ENCODE peak calls at places on chromosomes 1 and 21, in four cellular contexts. L is tibial artery, U is HCT116, S is thoracic aorta. T is an unnamed sample.
A peak's percentile ranks its signal among the peaks of the same experiment; 100 is the strongest.

GRCh38 chr1:17053071-17053684 is 654 bp downstream of the SDHB start:
- DNase-seq in S (no peak), U (no peak), L (no peak), T (no peak)

GRCh38 chr1:116983112-116983511 is 18.4 kb upstream of the CD101 start:
- DNase-seq in S (no peak), U (no peak), L (no peak), T (no peak)

GRCh38 chr21:35226960-35227741 is 178.0 kb upstream of the RUNX1 start:
- DNase-seq in L (no peak), U (no peak), S (no peak), T (no peak)

GRCh38 chr21:20802201-20802600 is 196.0 kb upstream of the NCAM2 start:
- DNase-seq in L (no peak), S (no peak), U (no peak), T (no peak)

GRCh38 chr1:23984417-23985186 is 4.5 kb upstream of the SRSF10 start:
- DNase-seq in S (no peak), U (no peak), L (no peak), T (peak; percentile 81)

GRCh38 chr1:162680419-162681126 is 48.3 kb downstream of the DDR2 start:
- DNase-seq in U (no peak), S (no peak), L (no peak), T (no peak)

GRCh38 chr1:2438038-2438437 is 25.7 kb upstream of the PEX10 start:
- DNase-seq in U (no peak), S (no peak), L (no peak), T (no peak)

GRCh38 chr1:149884433-149885363 is 14.7 kb upstream of the BOLA1 start:
- DNase-seq in U (peak; percentile 7), S (no peak), L (no peak), T (no peak)

GRCh38 chr1:58881471-58881994 is 97.7 kb upstream of the JUN start:
- DNase-seq in U (peak; percentile 57), L (peak; percentile 80), S (peak; percentile 40), T (peak; percentile 74)

GRCh38 chr1:26574018-26574417 is 44.5 kb downstream of the RPS6KA1 start:
- DNase-seq in L (no peak), S (no peak), U (no peak), T (no peak)

GRCh38 chr21:44255519-44255981 is 6.1 kb downstream of the DNMT3L start:
- DNase-seq in U (no peak), S (no peak), L (peak; percentile 41), T (no peak)

GRCh38 chr1:223621312-223621734 is 44.2 kb downstream of the CAPN8 start:
- DNase-seq in S (no peak), L (peak; percentile 48), U (no peak), T (no peak)

GRCh38 chr21:42124081-42124480 is 53.0 kb downstream of the UMODL1 start:
- DNase-seq in L (no peak), U (no peak), S (no peak), T (no peak)

GRCh38 chr1:226372885-226373284 is 35.0 kb downstream of the PARP1 start:
- DNase-seq in U (no peak), L (no peak), S (no peak), T (no peak)

GRCh38 chr1:232664844-232665777 is 35.2 kb upstream of the SIPA1L2 start:
- DNase-seq in L (no peak), S (no peak), U (no peak), T (no peak)

GRCh38 chr1:87167157-87167810 is 161.4 kb upstream of the LMO4 start:
- DNase-seq in S (no peak), L (no peak), U (no peak), T (no peak)

GRCh38 chr21:38770660-38771059 is 35.1 kb upstream of the ETS2 start:
- DNase-seq in U (no peak), S (no peak), L (no peak), T (no peak)

GRCh38 chr1:93120614-93121013 is 41.5 kb downstream of the MTF2 start:
- DNase-seq in L (no peak), S (no peak), U (no peak), T (no peak)

GRCh38 chr1:56617141-56617540 is 28.0 kb upstream of the PRKAA2 start:
- DNase-seq in U (no peak), L (no peak), S (no peak), T (no peak)

GRCh38 chr1:244861683-244862082 is 2.7 kb downstream of the HNRNPU start:
- DNase-seq in S (no peak), U (no peak), L (no peak), T (no peak)

GRCh38 chr1:244862699-244863490 is 1.4 kb downstream of the HNRNPU start:
- DNase-seq in S (peak; percentile 88), U (peak; percentile 78), L (peak; percentile 99), T (peak; percentile 84)

GRCh38 chr1:244862354-244862698 is 2.0 kb downstream of the HNRNPU start:
- DNase-seq in L (no peak), U (no peak), S (no peak), T (no peak)

GRCh38 chr1:244860078-244860477 is 4.3 kb downstream of the HNRNPU start:
- DNase-seq in S (no peak), L (no peak), U (no peak), T (no peak)

DNA sequence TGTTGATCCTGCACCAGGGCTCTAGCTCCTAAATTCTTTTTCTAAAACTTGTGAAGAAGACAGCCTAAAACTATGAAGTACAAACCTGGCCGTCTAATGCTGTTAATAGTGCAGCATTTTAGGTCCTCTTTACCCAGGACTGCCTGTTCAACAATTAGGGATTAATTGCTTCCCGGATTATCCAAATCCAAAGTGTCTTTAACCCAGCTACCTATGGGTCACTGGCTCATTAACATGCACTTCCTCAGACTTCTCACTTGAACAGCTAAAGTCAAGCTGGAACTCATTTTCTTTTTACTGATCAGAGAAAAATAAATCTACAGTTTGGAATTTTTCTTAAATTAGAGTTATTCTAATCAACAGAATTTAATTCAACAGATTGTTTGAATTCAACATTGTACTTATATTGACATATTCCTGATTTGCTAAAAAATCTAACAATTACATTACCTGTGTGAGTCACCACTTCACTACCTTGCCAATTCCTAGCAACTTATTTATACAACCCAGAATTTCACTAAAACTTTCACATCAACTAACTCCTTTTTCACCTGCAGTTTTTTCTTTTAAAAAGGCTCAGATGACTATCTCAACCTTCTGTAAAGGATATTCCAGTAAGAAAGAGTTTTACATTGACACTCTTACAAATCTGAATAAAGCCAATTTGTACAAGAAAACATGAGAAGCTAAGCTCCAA is 3.3 kb downstream of the HNRNPU start:
- DNase-seq in S (no peak), L (no peak), U (no peak), T (no peak)
- H3K4me3 ChIP-seq in S (peak overlapping the region; percentile 99), L (peak overlapping the region; percentile 96), U (no peak overlapping the region), T (peak overlapping the region; percentile 81)

GRCh38 chr1:30756206-30756544 is 1.4 kb downstream of the LAPTM5 start:
- DNase-seq in S (no peak), U (no peak), L (no peak), T (no peak)

GRCh38 chr1:30755746-30756145 is 1.8 kb downstream of the LAPTM5 start:
- DNase-seq in L (no peak), U (no peak), S (no peak), T (no peak)

GRCh38 chr1:30753660-30754123 is 3.9 kb downstream of the LAPTM5 start:
- DNase-seq in S (no peak), U (no peak), L (no peak), T (no peak)

GRCh38 chr1:30755334-30755733 is 2.2 kb downstream of the LAPTM5 start:
- DNase-seq in L (no peak), S (no peak), U (no peak), T (no peak)

GRCh38 chr1:30754684-30755171 is 2.8 kb downstream of the LAPTM5 start:
- DNase-seq in U (no peak), S (no peak), L (no peak), T (no peak)
- H3K4me1 ChIP-seq in U (no peaks in the 10 kb centered on the region), S (no peaks in the 10 kb centered on the region), L (no peaks in the 10 kb centered on the region), T (peaks cover 22% of the 10 kb centered on the region)

DNA sequence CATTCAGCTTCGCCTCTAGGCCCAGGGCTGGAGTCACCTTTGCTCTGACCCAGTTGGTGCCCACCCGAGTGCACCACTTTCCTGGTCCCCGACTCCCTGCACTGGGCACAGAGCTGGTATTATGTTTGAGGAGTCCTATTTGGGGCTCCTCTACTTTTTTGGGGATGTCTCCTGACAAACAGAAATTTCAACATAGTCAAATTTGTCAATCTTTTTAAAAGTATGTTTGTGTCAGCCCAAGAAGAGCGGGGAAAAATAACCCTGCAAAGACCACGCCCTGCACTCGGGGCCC is 11.6 kb downstream of the FAM229A start:
- DNase-seq in U (no peak), L (no peak), S (no peak), T (no peak)
- H3K4me3 ChIP-seq in U (no peak overlapping the region), L (peak overlapping the region; percentile 59), S (peak overlapping the region; percentile 77), T (peak overlapping the region; percentile 53)

DNA sequence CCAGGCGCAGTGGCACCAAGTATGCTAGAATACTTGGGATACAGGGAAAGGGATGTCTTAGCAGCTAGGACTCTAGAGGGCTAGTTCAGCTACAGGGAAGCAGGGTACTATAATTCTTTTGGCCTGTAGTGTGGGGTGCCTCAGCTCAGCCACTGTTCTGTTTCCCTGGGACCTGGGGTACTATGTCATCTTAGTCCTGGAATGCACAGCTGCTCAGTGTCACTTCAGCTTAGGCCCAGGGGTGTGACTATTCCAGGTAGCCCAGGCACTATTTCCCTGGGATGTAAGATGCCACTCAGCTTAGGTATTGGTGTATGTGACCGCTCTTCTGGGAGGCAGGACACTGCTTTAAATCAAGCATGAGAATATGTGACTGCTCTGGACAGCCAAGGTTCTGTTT is 34.1 kb downstream of the RGSL1 start:
- DNase-seq in S (no peak), U (no peak), L (no peak), T (no peak)
- H3K4me1 ChIP-seq in S (no peaks in the 10 kb centered on the region), U (no peaks in the 10 kb centered on the region), L (no peaks in the 10 kb centered on the region), T (no peaks in the 10 kb centered on the region)

T was measured in RWPE2.